ENCODE peak calls at places on chromosomes 2 and 18, in six cellular contexts. M is heart right ventricle, K is SJSA1, S is stomach, T is ascending aorta, I is mesendoderm. G is an unnamed sample. For H3K4me1, the result is how much of the 10 kb centered on the place peaks cover.

GRCh38 chr2:188969236-188970032 is 4.7 kb upstream of the COL3A1 start:
- DNase-seq in S (no peak), I (no peak), M (no peak), K (peak), T (no peak), G (no peak)

GRCh38 chr18:46502444-46502843 is 154.6 kb downstream of the LOXHD1 start:
- DNase-seq in T (no peak), M (no peak), K (peak), I (peak), S (no peak), G (no peak)

GRCh38 chr2:160397530-160397865 is 96.1 kb downstream of the RBMS1 start:
- DNase-seq in T (no peak), K (peak), I (peak), M (no peak), S (no peak), G (no peak)

GRCh38 chr2:45892757-45893156 is 241.3 kb downstream of the PRKCE start:
- DNase-seq in S (no peak), M (no peak), I (no peak), T (no peak), K (no peak), G (no peak)

GRCh38 chr18:78418379-78418778 is 561.2 kb upstream of the SALL3 start:
- DNase-seq in I (no peak), S (no peak), M (no peak), T (no peak), K (no peak), G (no peak)

GRCh38 chr2:236997086-236997485 is 88.6 kb upstream of the COPS8 start:
- DNase-seq in M (no peak), I (peak), T (no peak), K (no peak), S (peak), G (no peak)

GRCh38 chr2:18178736-18179349 is 300.4 kb downstream of the KCNS3 start:
- DNase-seq in S (peak), K (peak), I (peak), M (peak), T (no peak), G (no peak)

GRCh38 chr2:119242276-119243119 is 18.9 kb downstream of the STEAP3 start:
- DNase-seq in I (no peak), K (no peak), S (peak), T (no peak), M (no peak), G (no peak)

GRCh38 chr2:44112096-44112495 is 56.6 kb upstream of the PPM1B start:
- DNase-seq in S (no peak), K (no peak), T (no peak), M (no peak), I (no peak), G (no peak)

GRCh38 chr2:201448067-201448466 is 3.2 kb downstream of the TRAK2 start:
- DNase-seq in T (no peak), M (no peak), I (no peak), K (no peak), S (no peak), G (no peak)

GRCh38 chr18:47800192-47800591 is 130.3 kb downstream of the SMAD2 start:
- DNase-seq in I (no peak), M (no peak), T (no peak), K (no peak), S (no peak), G (no peak)

GRCh38 chr2:238863231-238863630 is 15.3 kb downstream of the TWIST2 start:
- DNase-seq in I (no peak), K (no peak), S (no peak), T (no peak), M (no peak), G (no peak)

GRCh38 chr2:203830294-203831055 is 37.1 kb upstream of the CTLA4 start:
- DNase-seq in S (no peak), M (no peak), T (no peak), I (no peak), K (no peak), G (no peak)

GRCh38 chr18:10420561-10421352 is 33.7 kb upstream of the APCDD1 start:
- DNase-seq in T (no peak), K (no peak), M (no peak), S (no peak), I (peak), G (no peak)

GRCh38 chr2:240725266-240726060 is 33.8 kb downstream of the AQP12A start:
- DNase-seq in K (no peak), M (no peak), T (no peak), S (no peak), I (no peak), G (no peak)

GRCh38 chr2:157325786-157326185 is at the start of gene ERMN:
- DNase-seq in K (no peak), M (no peak), S (no peak), T (no peak), I (peak), G (no peak)

GRCh38 chr2:40431600-40431955 is 20.3 kb downstream of the SLC8A1 start:
- DNase-seq in S (no peak), K (no peak), M (no peak), T (peak), I (no peak), G (no peak)

GRCh38 chr2:11967946-11968465 is 221.6 kb downstream of the LPIN1 start:
- DNase-seq in M (peak), T (no peak), K (no peak), I (peak), S (no peak), G (no peak)

GRCh38 chr2:120804446-120804845 is 68.8 kb downstream of the GLI2 start:
- DNase-seq in K (no peak), T (no peak), S (no peak), I (no peak), M (no peak), G (no peak)

GRCh38 chr2:15355386-15355785 is 205.7 kb downstream of the NBAS start:
- DNase-seq in K (no peak), M (no peak), I (peak), S (no peak), T (no peak), G (no peak)

GRCh38 chr2:68994864-68995263 is 18.1 kb upstream of the ANTXR1 start:
- DNase-seq in M (peak), K (peak), I (peak), S (no peak), T (no peak), G (peak)

GRCh38 chr2:241907171-241907570 is 37.6 kb downstream of the RTP5 start:
- DNase-seq in K (no peak), S (peak), M (no peak), T (no peak), I (no peak), G (no peak)

GRCh38 chr2:161052214-161052613 is 108.0 kb upstream of the TANK start:
- DNase-seq in I (no peak), K (no peak), S (no peak), M (no peak), T (no peak), G (no peak)

GRCh38 chr2:169265581-169265980 is 96.8 kb downstream of the LRP2 start:
- DNase-seq in I (no peak), S (no peak), T (no peak), M (no peak), K (no peak), G (no peak)

GRCh38 chr2:223122706-223123265 is 70.8 kb downstream of the KCNE4 start:
- DNase-seq in S (no peak), M (no peak), K (no peak), I (no peak), T (no peak), G (no peak)

GRCh38 chr18:5417342-5417741 is 121.8 kb upstream of the ZBTB14 start:
- DNase-seq in I (no peak), T (peak), K (no peak), M (peak), S (no peak), G (peak)

GRCh38 chr18:55907352-55908045 is 319.5 kb upstream of the TCF4 start:
- DNase-seq in S (no peak), I (no peak), K (peak), T (no peak), M (peak), G (no peak)

GRCh38 chr2:31142106-31142505 is 3.9 kb upstream of the GALNT14 start:
- DNase-seq in S (no peak), I (no peak), K (no peak), M (no peak), T (no peak), G (no peak)

GRCh38 chr18:78630981-78631510 is 348.6 kb upstream of the SALL3 start:
- DNase-seq in I (no peak), M (no peak), S (no peak), T (peak), K (no peak), G (no peak)

GRCh38 chr2:85189606-85190270 is 56.5 kb downstream of the TCF7L1 start:
- DNase-seq in S (no peak), M (no peak), T (no peak), K (no peak), I (peak), G (no peak)

GRCh38 chr18:79476918-79477685 is 81.4 kb downstream of the NFATC1 start:
- DNase-seq in K (no peak), S (no peak), M (no peak), I (no peak), T (peak), G (no peak)

GRCh38 chr2:5315512-5315911 is 376.7 kb upstream of the SOX11 start:
- DNase-seq in I (peak), S (no peak), K (no peak), T (no peak), M (no peak), G (no peak)

GRCh38 chr2:168811670-168812069 is 9.2 kb downstream of the NOSTRIN start:
- DNase-seq in T (no peak), I (no peak), M (no peak), K (no peak), S (no peak), G (no peak)

GRCh38 chr2:122255924-122256323 is 500.5 kb downstream of the TSN start:
- DNase-seq in M (no peak), I (peak), K (no peak), T (no peak), S (no peak), G (no peak)

GRCh38 chr2:235643680-235644117 is 149.9 kb downstream of the AGAP1 start:
- DNase-seq in T (no peak), K (no peak), S (no peak), M (no peak), I (peak), G (no peak)

GRCh38 chr2:223010641-223011040 is 41.3 kb upstream of the KCNE4 start:
- DNase-seq in M (no peak), K (no peak), T (no peak), S (no peak), I (no peak), G (no peak)

GRCh38 chr2:73113634-73113958 is 848 bp upstream of the RAB11FIP5 start:
- DNase-seq in T (no peak), S (no peak), M (no peak), K (no peak), I (no peak), G (no peak)

GRCh38 chr18:30106356-30106755 is 936.2 kb downstream of the DSC3 start:
- DNase-seq in K (no peak), S (no peak), I (peak), M (no peak), T (no peak), G (no peak)

GRCh38 chr2:8679827-8680731 is 1.8 kb upstream of the ID2 start:
- DNase-seq in I (peak), K (peak), T (peak), M (peak), S (peak), G (peak)

GRCh38 chr2:231059756-231060155 is 3.1 kb downstream of the PSMD1 start:
- DNase-seq in M (no peak), I (no peak), S (no peak), K (no peak), T (no peak), G (no peak)
- H3K4me3 ChIP-seq in M (no peak), I (no peak), S (no peak), K (no peak), T (no peak), G (no peak)

GRCh38 chr2:25306767-25307368 is 34.9 kb downstream of the DNMT3A start:
- DNase-seq in K (no peak), M (peak), S (no peak), I (no peak), T (no peak), G (no peak)

GRCh38 chr2:25305809-25306208 is 35.9 kb downstream of the DNMT3A start:
- DNase-seq in M (peak), I (no peak), K (no peak), S (no peak), T (peak), G (no peak)

GRCh38 chr2:25304339-25304728 is 37.4 kb downstream of the DNMT3A start:
- DNase-seq in M (no peak), K (no peak), I (peak), S (no peak), T (no peak), G (no peak)

GRCh38 chr2:25303517-25304338 is 38.0 kb downstream of the DNMT3A start:
- DNase-seq in I (peak), S (no peak), T (no peak), K (no peak), M (no peak), G (no peak)

GRCh38 chr2:25305197-25305596 is 36.5 kb downstream of the DNMT3A start:
- DNase-seq in K (no peak), S (no peak), I (no peak), M (no peak), T (no peak), G (no peak)
- H3K4me1 ChIP-seq in K (under half), S (half or more), I (under half), M (under half), T (under half), G (half or more)

GRCh38 chr2:104654813-104655212 is 199.1 kb upstream of the POU3F3 start:
- DNase-seq in I (no peak), T (no peak), K (no peak), S (no peak), M (peak), G (no peak)
- H3K27ac ChIP-seq in I (no peak), T (no peak), K (no peak), S (no peak), M (peak), G (no peak)

DNA sequence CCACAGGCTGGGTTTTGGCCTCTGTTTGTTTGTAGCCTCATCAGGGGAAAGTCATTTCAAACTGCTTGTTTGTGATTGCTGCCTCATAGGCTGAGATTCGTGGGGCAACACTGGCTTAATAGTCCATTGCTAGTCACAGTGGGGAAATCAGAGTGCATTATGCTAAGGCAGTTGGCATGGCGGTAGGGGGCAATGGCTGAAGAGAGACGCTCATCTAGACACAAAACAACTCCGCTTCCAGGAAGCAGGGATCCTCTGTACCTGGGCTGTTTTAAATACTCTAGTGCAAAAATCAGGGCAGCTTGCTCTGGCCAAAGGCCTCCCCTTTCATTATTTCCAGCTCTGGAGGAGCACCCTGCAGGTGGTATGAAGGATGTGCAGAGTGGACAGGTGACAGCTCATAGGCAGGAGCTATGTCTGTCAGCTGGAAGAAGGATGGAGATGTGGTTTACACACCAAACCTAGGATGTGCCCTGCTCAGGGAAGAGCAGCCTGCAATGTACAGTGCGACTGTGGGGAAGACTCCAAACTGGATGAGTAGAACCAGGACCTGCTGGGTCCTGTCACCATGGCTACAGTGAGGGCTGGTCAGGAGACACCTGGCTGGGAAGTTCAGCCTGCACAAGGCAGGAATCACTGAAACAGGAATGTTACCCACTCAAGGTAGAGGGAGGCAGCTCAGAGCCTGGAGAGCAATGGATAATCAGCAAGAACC is 234.3 kb downstream of the CLIP4 start:
- DNase-seq in I (no peak), T (no peak), S (no peak), K (no peak), M (no peak), G (no peak)
- H3K4me3 ChIP-seq in I (no peak), T (no peak), S (no peak), K (no peak), M (no peak), G (no peak)

DNA sequence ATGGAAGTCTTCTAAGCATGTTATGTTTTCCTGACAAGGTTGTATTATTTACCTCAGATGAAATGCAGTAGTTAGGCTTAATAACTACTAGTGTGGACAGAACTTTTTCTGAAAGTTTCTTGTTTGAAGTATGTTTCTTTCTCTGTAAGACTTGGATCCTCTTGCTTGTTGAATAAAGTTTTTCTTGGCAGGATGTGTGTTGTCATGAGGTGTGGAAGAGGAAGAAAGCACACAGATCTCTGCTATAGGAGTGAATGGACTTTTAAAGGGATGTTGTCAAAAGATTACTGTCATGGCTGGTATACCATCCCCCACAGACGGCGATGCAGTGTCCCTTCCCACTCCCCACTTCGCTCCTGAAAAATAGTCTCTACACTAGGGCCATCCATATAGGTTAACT is 2.6 kb downstream of the CAB39 start:
- DNase-seq in T (no peak), I (no peak), M (no peak), K (no peak), S (no peak), G (no peak)
- H3K4me1 ChIP-seq in T (under half), I (under half), M (under half), K (under half), S (half or more), G (under half)

DNA sequence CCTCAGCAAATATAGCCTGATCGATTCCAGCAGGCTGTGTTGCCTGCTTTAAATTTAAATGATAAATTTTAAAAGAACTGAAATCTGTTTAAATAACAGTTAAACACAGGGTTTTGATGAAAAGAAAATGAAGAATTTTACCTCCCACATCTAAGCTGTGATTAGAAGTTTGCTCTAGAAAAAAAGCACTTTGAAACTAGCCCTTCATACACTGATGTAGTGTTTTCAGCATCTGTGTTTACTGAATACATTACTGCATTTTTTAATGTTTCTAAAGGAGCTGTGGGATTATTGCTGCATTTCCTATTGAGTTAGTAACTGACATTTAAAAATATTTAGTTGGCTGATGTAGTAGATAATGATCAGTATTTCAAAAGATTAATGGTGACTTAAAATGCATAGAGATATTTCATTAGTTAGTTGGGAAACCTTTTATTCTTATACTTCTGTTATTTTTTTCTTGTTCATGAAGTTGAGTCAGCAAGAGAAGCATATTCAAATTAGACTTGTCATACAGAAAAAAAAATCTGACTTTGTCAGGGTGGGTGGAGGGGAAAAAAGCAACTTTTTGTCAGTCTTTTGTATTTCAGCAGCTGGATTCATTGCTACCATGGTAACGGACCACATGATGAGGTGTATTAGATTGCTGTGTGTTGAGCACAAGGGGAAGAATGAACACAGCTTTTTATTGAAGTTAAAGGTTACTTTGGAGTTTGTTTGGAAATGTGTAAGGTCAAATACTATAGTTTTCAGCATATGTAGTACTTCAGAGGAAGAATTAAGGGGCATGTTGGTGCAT is at the start of gene DTNA:
- DNase-seq in T (peak), S (no peak), I (peak), M (no peak), K (peak), G (no peak)
- H3K27ac ChIP-seq in T (peak), S (no peak), I (no peak), M (peak), K (peak), G (peak)

GRCh38 chr2:134138115-134138514 is 115.8 kb upstream of the MGAT5 start:
- DNase-seq in I (no peak), S (no peak), K (no peak), M (no peak), T (peak), G (no peak)

GRCh38 chr2:134135793-134136192 is 118.1 kb upstream of the MGAT5 start:
- DNase-seq in K (no peak), I (no peak), M (no peak), T (no peak), S (no peak), G (no peak)

GRCh38 chr2:134137182-134137595 is 116.7 kb upstream of the MGAT5 start:
- DNase-seq in K (peak), I (no peak), T (peak), M (peak), S (peak), G (no peak)

GRCh38 chr2:134134827-134135226 is 119.0 kb upstream of the MGAT5 start:
- DNase-seq in K (no peak), M (no peak), I (no peak), S (no peak), T (no peak), G (no peak)

DNA sequence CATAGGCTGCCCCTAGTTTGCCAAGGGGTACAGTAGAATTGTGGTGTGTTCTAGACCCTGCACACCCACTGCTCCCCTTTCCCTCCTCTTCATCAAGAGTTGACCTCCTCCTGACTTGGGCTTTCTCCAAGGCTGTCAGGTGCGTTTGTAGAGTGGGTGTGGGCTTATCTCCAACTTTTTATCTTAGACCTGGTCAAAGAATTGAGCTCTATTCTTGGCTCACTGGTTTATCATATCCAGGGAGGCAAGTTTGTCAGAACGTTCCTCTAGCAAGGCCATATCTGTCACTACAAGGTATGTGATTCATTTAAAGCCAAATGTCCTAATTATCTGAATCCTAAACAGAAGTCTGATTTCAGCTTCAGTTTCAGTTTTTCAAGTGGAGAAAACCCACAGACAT is 117.2 kb upstream of the MGAT5 start:
- DNase-seq in M (no peak), I (no peak), S (peak), T (peak), K (no peak), G (no peak)
- H3K4me3 ChIP-seq in M (no peak), I (no peak), S (no peak), T (peak), K (no peak), G (no peak)

GRCh38 chr18:44502221-44502620 is 178.5 kb upstream of the SETBP1 start:
- DNase-seq in T (no peak), S (no peak), M (no peak), K (no peak), I (no peak), G (no peak)

GRCh38 chr18:44502790-44503189 is 177.9 kb upstream of the SETBP1 start:
- DNase-seq in S (no peak), I (no peak), M (no peak), T (no peak), K (no peak), G (no peak)

GRCh38 chr18:44500820-44501670 is 179.6 kb upstream of the SETBP1 start:
- DNase-seq in S (no peak), K (no peak), I (no peak), M (no peak), T (no peak), G (no peak)

GRCh38 chr18:44507729-44508325 is 172.9 kb upstream of the SETBP1 start:
- DNase-seq in M (peak), S (no peak), K (no peak), T (peak), I (no peak), G (no peak)

GRCh38 chr18:44503854-44504253 is 176.8 kb upstream of the SETBP1 start:
- DNase-seq in S (no peak), K (no peak), T (no peak), M (no peak), I (no peak), G (no peak)
- H3K4me1 ChIP-seq in S (under half), K (under half), T (under half), M (under half), I (under half), G (under half)